ENCODE peak calls at places on chromosome 11, in four cellular contexts. N is RWPE1, C is AG09319, Q is stromal cell of bone marrow. K is an unnamed sample.

GRCh38 chr11:96199563-96200025 is 143.4 kb downstream of the MAML2 start:
- DNase-seq in N (no peak), C (no peak), Q (no peak), K (no peak)

GRCh38 chr11:75450826-75451783 is 18.1 kb upstream of the KLHL35 start:
- DNase-seq in N (no peak), C (no peak), Q (no peak), K (no peak)

GRCh38 chr11:78714539-78714938 is 139.9 kb upstream of the NARS2 start:
- DNase-seq in N (peak), C (no peak), Q (no peak), K (no peak)

GRCh38 chr11:70763606-70764005 is 365.3 kb downstream of the CTTN start:
- DNase-seq in N (no peak), C (no peak), Q (peak), K (no peak)

GRCh38 chr11:46299425-46300067 is 22.1 kb downstream of the CREB3L1 start:
- DNase-seq in N (no peak), C (no peak), Q (no peak), K (no peak)

GRCh38 chr11:78131956-78132355 is 7.5 kb downstream of the ALG8 start:
- DNase-seq in N (no peak), C (no peak), Q (peak), K (no peak)

GRCh38 chr11:74417860-74418508 is 19.8 kb upstream of the PGM2L1 start:
- DNase-seq in N (no peak), C (no peak), Q (no peak), K (no peak)

GRCh38 chr11:18853086-18853720 is 61.6 kb upstream of the PTPN5 start:
- DNase-seq in N (peak), C (no peak), Q (no peak), K (peak)

GRCh38 chr11:121563900-121564822 is 111.4 kb upstream of the SORL1-AS1 start:
- DNase-seq in N (no peak), C (no peak), Q (no peak), K (no peak)

GRCh38 chr11:2942872-2943710 is 13.9 kb upstream of the PHLDA2 start:
- DNase-seq in N (no peak), C (no peak), Q (no peak), K (no peak)

GRCh38 chr11:65887723-65888162 is 528 bp downstream of the FIBP start:
- DNase-seq in N (no peak), C (no peak), Q (no peak), K (no peak)

GRCh38 chr11:69689484-69690319 is 14.1 kb downstream of the FGF19 start:
- DNase-seq in N (no peak), C (no peak), Q (no peak), K (peak)

GRCh38 chr11:93039841-93040240 is 70.4 kb downstream of the MTNR1B start:
- DNase-seq in N (no peak), C (no peak), Q (peak), K (no peak)

GRCh38 chr11:44608654-44609027 is 43.2 kb downstream of the CD82 start:
- DNase-seq in N (no peak), C (no peak), Q (no peak), K (no peak)